ENCODE peak calls at places on chromosomes 16 and 17, in five cellular contexts. F is astrocyte of the cerebellum, N is AG04450, R is suprapubic skin, D is AG09319. P is an unnamed sample.

GRCh38 chr16:51290886-51291285 is 139.8 kb upstream of the SALL1 start:
- DNase-seq in R (no peak), D (no peak), N (no peak), F (no peak), P (no peak)

GRCh38 chr16:1181715-1182671 is 29.1 kb downstream of the CACNA1H start:
- DNase-seq in F (peak), R (no peak), N (peak), D (no peak), P (no peak)

GRCh38 chr17:15453782-15454181 is 13.6 kb downstream of the CDRT4 start:
- DNase-seq in D (no peak), R (no peak), F (no peak), N (no peak), P (no peak)

GRCh38 chr17:31492880-31493655 is 101.6 kb downstream of the RAB11FIP4 start:
- DNase-seq in N (no peak), F (no peak), D (no peak), R (no peak), P (peak)

GRCh38 chr17:571224-571623 is 143.4 kb downstream of the VPS53 start:
- DNase-seq in R (no peak), N (no peak), F (no peak), D (no peak), P (no peak)

GRCh38 chr17:44147812-44148211 is 6.1 kb downstream of the HROB start:
- DNase-seq in F (no peak), N (no peak), D (no peak), R (no peak), P (no peak)

GRCh38 chr16:14629612-14629918 is 495 bp downstream of the PARN start:
- DNase-seq in F (no peak), R (no peak), D (no peak), N (no peak), P (no peak)

GRCh38 chr17:63275318-63275967 is 170.7 kb downstream of the CYB561 start:
- DNase-seq in D (peak), F (peak), N (peak), R (no peak), P (no peak)

GRCh38 chr16:72551649-72552048 is 379.7 kb upstream of the PMFBP1 start:
- DNase-seq in R (no peak), F (no peak), D (no peak), N (no peak), P (no peak)

GRCh38 chr16:85998868-85999729 is 100.1 kb downstream of the IRF8 start:
- DNase-seq in R (peak), F (no peak), N (no peak), D (no peak), P (no peak)

GRCh38 chr16:57667526-57668258 is 414 bp upstream of the ADGRG3 start:
- DNase-seq in R (no peak), N (no peak), D (no peak), F (no peak), P (peak)
- TF ChIP-seq CTCF in R (peak), N (no peak), D (no peak), F (no peak), P (no peak)

DNA sequence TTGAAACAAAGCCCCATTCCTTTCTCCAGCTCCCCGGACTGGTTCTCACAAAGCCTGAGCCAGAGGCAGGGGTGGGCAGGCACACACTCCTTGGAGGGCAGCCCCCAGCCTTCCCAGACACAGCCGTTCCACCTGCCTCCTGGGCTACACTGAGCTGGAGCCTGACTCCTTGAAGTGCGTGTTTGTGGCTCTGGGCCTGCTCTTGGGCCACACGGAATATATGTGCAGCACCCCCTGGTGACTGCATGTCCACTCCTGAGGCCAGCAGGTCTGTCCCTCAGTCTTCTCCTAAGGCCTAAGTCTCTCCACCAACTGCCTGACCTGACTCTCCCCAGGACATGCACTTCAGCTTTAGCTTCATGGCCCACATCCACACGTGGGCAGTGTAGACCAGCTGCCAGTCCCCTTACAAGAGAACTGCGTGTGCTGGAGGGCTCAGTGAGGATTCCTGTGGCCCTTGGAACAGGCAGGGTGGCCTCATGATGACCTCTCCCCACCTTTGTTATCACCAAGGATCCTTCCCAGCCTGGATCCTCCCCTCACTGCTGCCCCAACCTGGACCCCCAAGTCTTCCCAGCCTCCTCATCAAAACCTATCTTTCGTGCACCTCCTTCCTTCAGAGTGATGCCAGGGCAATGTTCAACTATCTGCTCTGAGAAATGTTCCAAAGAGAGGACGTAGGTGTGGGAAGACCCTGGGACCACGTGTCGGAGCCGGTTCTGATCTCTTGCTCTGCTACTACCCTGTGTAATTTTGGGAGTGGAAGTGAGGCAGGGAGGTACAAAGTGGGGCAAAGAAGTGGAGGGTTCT is 12.4 kb upstream of the SLC6A2 start:
- DNase-seq in R (no peak), N (no peak), F (no peak), D (no peak), P (no peak)
- TF ChIP-seq CTCF in R (no peak), N (peak), F (no peak), D (peak), P (no peak)

GRCh38 chr16:31568577-31569359 is 41.1 kb downstream of the AHSP start:
- DNase-seq in N (no peak), D (no peak), F (no peak), R (no peak), P (no peak)
- TF ChIP-seq CTCF in N (no peak), D (no peak), F (no peak), R (no peak), P (no peak)

GRCh38 chr17:6651483-6652452 is at the start of the genes C17orf100 and MED31:
- DNase-seq in D (peak), F (peak), R (peak), N (peak), P (peak)

GRCh38 chr17:6642592-6642991 is 1.7 kb downstream of the TXNDC17 start:
- DNase-seq in N (no peak), F (no peak), R (no peak), D (no peak), P (no peak)

GRCh38 chr17:6643460-6644125 is 2.7 kb downstream of the TXNDC17 start:
- DNase-seq in N (no peak), F (peak), R (no peak), D (no peak), P (no peak)

GRCh38 chr17:6648181-6648580 is 3.2 kb downstream of the MED31 start:
- DNase-seq in F (no peak), N (no peak), D (no peak), R (no peak), P (no peak)
- TF ChIP-seq CTCF in F (peak), N (no peak), D (no peak), R (no peak), P (no peak)